ENCODE peak calls at places on chromosomes 1 and 21, in seven cellular contexts. L is fibroblast of mammary gland; K is ovary; Y is breast epithelium; N is astrocyte of the spinal cord; Q is BJ; X is CD4-positive, alpha-beta T cell. G is an unnamed sample.

GRCh38 chr1:147627435-147628110 is 42.8 kb downstream of the ACP6 start:
- DNase-seq in L (peak; percentile 43), K (peak; percentile 57), Y (no peak), N (peak; percentile 45), Q (no peak), X (peak; percentile 31), G (no peak)

GRCh38 chr1:65209005-65209885 is 61.2 kb downstream of the AK4 start:
- DNase-seq in L (peak; percentile 69), K (peak; percentile 36), Y (no peak), N (peak; percentile 71), Q (no peak), X (no peak), G (no peak)

GRCh38 chr1:240539031-240539430 is 72.9 kb downstream of the GREM2 start:
- DNase-seq in L (no peak), K (no peak), Y (no peak), N (no peak), Q (no peak), X (no peak), G (no peak)

GRCh38 chr1:231733063-231733462 is 106.5 kb downstream of the DISC1 start:
- DNase-seq in L (no peak), K (no peak), Y (no peak), N (no peak), Q (no peak), X (no peak), G (no peak)

GRCh38 chr21:14550200-14550599 is 4.1 kb upstream of the SAMSN1 start:
- DNase-seq in L (no peak), K (no peak), Y (no peak), N (no peak), Q (no peak), X (no peak), G (no peak)

GRCh38 chr1:23908453-23909341 is 4.5 kb downstream of the CNR2 start:
- DNase-seq in L (no peak), K (no peak), Y (no peak), N (no peak), Q (no peak), X (no peak), G (no peak)

GRCh38 chr21:42299324-42300044 is 15.7 kb downstream of the TFF3 start:
- DNase-seq in L (no peak), K (no peak), Y (no peak), N (no peak), Q (no peak), X (no peak), G (peak; percentile 61)

GRCh38 chr1:219713981-219714381 is 101.1 kb upstream of the ZC3H11B start:
- DNase-seq in L (no peak), K (no peak), Y (no peak), N (peak; percentile 70), Q (no peak), X (no peak), G (no peak)

GRCh38 chr1:92315766-92316413 is 17.0 kb downstream of the RPAP2 start:
- DNase-seq in L (no peak), K (no peak), Y (no peak), N (no peak), Q (no peak), X (peak; percentile 13), G (no peak)

GRCh38 chr1:64133036-64133435 is 70.4 kb upstream of the UBE2U start:
- DNase-seq in L (peak; percentile 100), K (no peak), Y (no peak), N (peak; percentile 83), Q (peak; percentile 76), X (no peak), G (no peak)

GRCh38 chr1:59477286-59477685 is 180.4 kb downstream of the FGGY start:
- DNase-seq in L (peak; percentile 94), K (no peak), Y (no peak), N (peak; percentile 92), Q (peak; percentile 39), X (no peak), G (no peak)

GRCh38 chr21:37983336-37984095 is 67.3 kb upstream of the KCNJ6 start:
- DNase-seq in L (no peak), K (no peak), Y (no peak), N (peak; percentile 36), Q (peak; percentile 41), X (no peak), G (no peak)

GRCh38 chr1:36603461-36603860 is 120.7 kb upstream of the CSF3R start:
- DNase-seq in L (no peak), K (no peak), Y (no peak), N (no peak), Q (no peak), X (no peak), G (no peak)

GRCh38 chr1:95049935-95050334 is 22.8 kb downstream of the ALG14 start:
- DNase-seq in L (no peak), K (no peak), Y (no peak), N (no peak), Q (no peak), X (no peak), G (no peak)

GRCh38 chr1:156640842-156641706 is 843 bp upstream of the BCAN start:
- DNase-seq in L (no peak), K (no peak), Y (no peak), N (no peak), Q (no peak), X (no peak), G (no peak)

GRCh38 chr1:108913105-108913948 is 36.5 kb downstream of the GPSM2 start:
- DNase-seq in L (peak; percentile 19), K (no peak), Y (no peak), N (peak; percentile 19), Q (no peak), X (no peak), G (no peak)

GRCh38 chr21:14991957-14992356 is 72.8 kb downstream of the NRIP1 start:
- DNase-seq in L (no peak), K (no peak), Y (no peak), N (no peak), Q (no peak), X (no peak), G (no peak)

GRCh38 chr1:67840449-67840848 is 7.2 kb upstream of the GNG12 start:
- DNase-seq in L (peak; percentile 87), K (no peak), Y (no peak), N (peak; percentile 85), Q (peak; percentile 71), X (no peak), G (no peak)

GRCh38 chr1:52727114-52727586 is 897 bp downstream of the ZYG11B start:
- DNase-seq in L (peak; percentile 27), K (no peak), Y (no peak), N (peak; percentile 16), Q (no peak), X (no peak), G (no peak)

GRCh38 chr1:37502104-37502503 is 12.5 kb downstream of the MEAF6 start:
- DNase-seq in L (no peak), K (no peak), Y (no peak), N (no peak), Q (no peak), X (no peak), G (no peak)

GRCh38 chr1:217333939-217334338 is 297.0 kb downstream of the GPATCH2 start:
- DNase-seq in L (peak; percentile 41), K (no peak), Y (no peak), N (peak; percentile 6), Q (no peak), X (no peak), G (no peak)
- TF ChIP-seq CTCF in L (peak; percentile 86), K (no peak), Y (peak; percentile 26), N (peak; percentile 70), Q (peak; percentile 69), X (no peak), G (peak; percentile 46)

GRCh38 chr1:160877221-160877620 is 7.8 kb downstream of the ITLN1 start:
- DNase-seq in L (no peak), K (no peak), Y (no peak), N (no peak), Q (no peak), X (no peak), G (no peak)
- TF ChIP-seq CTCF in L (no peak), K (no peak), Y (no peak), N (no peak), Q (no peak), X (peak; percentile 63), G (peak; percentile 10)

GRCh38 chr1:43552813-43553212 is 22.1 kb downstream of the PTPRF start:
- DNase-seq in L (peak; percentile 22), K (peak; percentile 75), Y (peak; percentile 92), N (no peak), Q (no peak), X (no peak), G (peak; percentile 72)

GRCh38 chr1:43552059-43552742 is 21.5 kb downstream of the PTPRF start:
- DNase-seq in L (no peak), K (no peak), Y (no peak), N (no peak), Q (no peak), X (no peak), G (no peak)

GRCh38 chr1:43551396-43551888 is 20.8 kb downstream of the PTPRF start:
- DNase-seq in L (no peak), K (no peak), Y (no peak), N (no peak), Q (no peak), X (no peak), G (peak; percentile 33)

GRCh38 chr1:43556772-43557171 is 26.1 kb downstream of the PTPRF start:
- DNase-seq in L (no peak), K (no peak), Y (no peak), N (no peak), Q (no peak), X (no peak), G (no peak)

DNA sequence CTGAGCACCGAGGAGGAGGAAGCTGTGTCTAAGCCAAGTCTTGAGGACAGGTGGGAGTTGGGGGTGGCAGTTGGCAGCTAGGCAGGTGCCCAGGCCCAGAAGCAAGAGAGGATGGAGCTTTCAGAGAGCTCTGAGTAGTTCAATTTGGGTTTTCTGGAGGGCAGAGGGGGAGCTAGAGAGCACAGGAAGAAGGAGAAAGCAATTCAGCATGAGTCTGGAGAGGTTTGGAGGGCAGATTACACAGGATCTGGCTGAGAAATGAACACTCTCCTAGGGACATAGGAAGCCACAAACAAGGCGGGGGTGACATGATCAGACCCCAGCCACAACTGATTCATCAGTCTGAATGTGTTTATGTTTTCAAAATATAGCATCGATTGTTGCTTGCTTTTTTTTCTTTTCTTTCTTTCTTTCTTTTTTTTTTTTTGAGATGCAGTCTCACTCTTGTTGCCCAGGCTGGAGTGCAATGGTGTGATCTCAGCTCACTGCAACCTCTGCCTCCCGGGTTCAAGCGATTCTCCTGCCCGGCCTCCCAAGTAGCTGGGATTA is 23.8 kb downstream of the PTPRF start:
- DNase-seq in L (peak; percentile 65), K (no peak), Y (no peak), N (peak; percentile 52), Q (no peak), X (no peak), G (no peak)
- TF ChIP-seq CTCF in L (peak; percentile 72), K (no peak), Y (no peak), N (peak; percentile 84), Q (peak; percentile 73), X (peak; percentile 37), G (peak; percentile 27)

GRCh38 chr1:214590696-214591095 is 12.3 kb upstream of the CENPF start:
- DNase-seq in L (no peak), K (no peak), Y (no peak), N (no peak), Q (no peak), X (no peak), G (no peak)
- TF ChIP-seq CTCF in L (no peak), K (no peak), Y (no peak), N (no peak), Q (peak; percentile 3), X (no peak), G (no peak)